ENCODE peak calls at places on chromosomes 1 and 21, in six cellular contexts. G is Peyer's patch, E is SJSA1, Y is neuronal stem cell, O is H9, V is colonic mucosa. W is an unnamed sample. For H3K27me3 and H3K4me1, the result is how much of the 10 kb centered on the place peaks cover.

GRCh38 chr1:94143173-94143808 is 22.3 kb upstream of the ABCA4 start:
- DNase-seq in G (no peak), E (no peak), Y (no peak), O (no peak), V (no peak), W (no peak)

GRCh38 chr1:153354515-153355193 is 3.0 kb upstream of the S100A9 start:
- DNase-seq in G (no peak), E (no peak), Y (no peak), O (no peak), V (peak), W (no peak)

GRCh38 chr1:33394716-33395115 is 36.2 kb downstream of the PHC2 start:
- DNase-seq in G (no peak), E (no peak), Y (no peak), O (no peak), V (no peak), W (no peak)

GRCh38 chr1:204213668-204214662 is at the start of gene GOLT1A:
- DNase-seq in G (peak), E (peak), Y (peak), O (peak), V (peak), W (no peak)

GRCh38 chr1:167429612-167430011 is 88.7 kb downstream of the CD247 start:
- DNase-seq in G (no peak), E (no peak), Y (no peak), O (no peak), V (no peak), W (no peak)

GRCh38 chr1:17369466-17369865 is 2.5 kb upstream of the PADI6 start:
- DNase-seq in G (no peak), E (no peak), Y (no peak), O (peak), V (no peak), W (no peak)

GRCh38 chr1:15543589-15544568 is 17.2 kb downstream of the DNAJC16 start:
- DNase-seq in G (no peak), E (peak), Y (no peak), O (no peak), V (no peak), W (no peak)

GRCh38 chr1:181175356-181175755 is 86.9 kb downstream of the IER5 start:
- DNase-seq in G (no peak), E (no peak), Y (no peak), O (no peak), V (no peak), W (no peak)

GRCh38 chr1:174791863-174792262 is 207.9 kb upstream of the CACYBP start:
- DNase-seq in G (no peak), E (no peak), Y (no peak), O (no peak), V (no peak), W (no peak)

GRCh38 chr1:169697769-169698168 is 13.7 kb downstream of the SELL start:
- DNase-seq in G (no peak), E (no peak), Y (no peak), O (no peak), V (no peak), W (no peak)

GRCh38 chr1:204174958-204175357 is 8.8 kb upstream of the REN start:
- DNase-seq in G (no peak), E (no peak), Y (no peak), O (no peak), V (no peak), W (no peak)

GRCh38 chr1:231628207-231628876 is 1.8 kb downstream of the DISC1 start:
- DNase-seq in G (no peak), E (no peak), Y (no peak), O (no peak), V (no peak), W (no peak)

GRCh38 chr1:52127181-52128175 is 14.4 kb upstream of the ZFYVE9 start:
- DNase-seq in G (no peak), E (peak), Y (no peak), O (no peak), V (peak), W (no peak)

GRCh38 chr1:15797614-15798390 is 9.6 kb downstream of the UQCRHL start:
- DNase-seq in G (no peak), E (peak), Y (no peak), O (no peak), V (peak), W (no peak)

GRCh38 chr1:8970870-8971337 is 25.2 kb downstream of the CA6 start:
- DNase-seq in G (no peak), E (no peak), Y (no peak), O (no peak), V (no peak), W (no peak)

GRCh38 chr1:38059632-38060286 is 13.2 kb upstream of the POU3F1 start:
- DNase-seq in G (no peak), E (no peak), Y (no peak), O (no peak), V (no peak), W (no peak)

GRCh38 chr1:24900985-24901781 is 28.9 kb downstream of the RUNX3 start:
- DNase-seq in G (peak), E (no peak), Y (no peak), O (no peak), V (no peak), W (no peak)

GRCh38 chr1:183567584-183567983 is 22.7 kb downstream of the NCF2 start:
- DNase-seq in G (no peak), E (no peak), Y (no peak), O (no peak), V (peak), W (no peak)

GRCh38 chr1:240189386-240189989 is 97.8 kb downstream of the FMN2 start:
- DNase-seq in G (no peak), E (peak), Y (peak), O (no peak), V (peak), W (no peak)

GRCh38 chr1:15279576-15280230 is 32.7 kb downstream of the FHAD1 start:
- DNase-seq in G (no peak), E (no peak), Y (no peak), O (peak), V (no peak), W (no peak)

GRCh38 chr1:40583980-40584379 is 52.5 kb downstream of the ZNF684 start:
- DNase-seq in G (no peak), E (no peak), Y (no peak), O (no peak), V (no peak), W (no peak)

GRCh38 chr1:7646981-7647901 is 123.9 kb upstream of the VAMP3 start:
- DNase-seq in G (peak), E (peak), Y (peak), O (peak), V (peak), W (no peak)

GRCh38 chr1:12549106-12549459 is 68.9 kb downstream of the DHRS3 start:
- DNase-seq in G (peak), E (no peak), Y (no peak), O (no peak), V (no peak), W (no peak)

GRCh38 chr1:207691006-207691405 is 46.1 kb downstream of the CR1L start:
- DNase-seq in G (no peak), E (no peak), Y (no peak), O (no peak), V (no peak), W (no peak)

GRCh38 chr1:85188530-85188929 is 12.3 kb downstream of the SYDE2 start:
- DNase-seq in G (no peak), E (no peak), Y (no peak), O (no peak), V (no peak), W (no peak)

GRCh38 chr1:27006683-27007082 is 6.0 kb downstream of the TENT5B start:
- DNase-seq in G (no peak), E (no peak), Y (no peak), O (peak), V (no peak), W (no peak)

GRCh38 chr1:58896211-58897183 is 112.7 kb upstream of the JUN start:
- DNase-seq in G (peak), E (no peak), Y (no peak), O (no peak), V (peak), W (no peak)

GRCh38 chr1:39952359-39953110 is 2.4 kb upstream of the MFSD2A start:
- DNase-seq in G (no peak), E (peak), Y (no peak), O (no peak), V (no peak), W (no peak)

DNA sequence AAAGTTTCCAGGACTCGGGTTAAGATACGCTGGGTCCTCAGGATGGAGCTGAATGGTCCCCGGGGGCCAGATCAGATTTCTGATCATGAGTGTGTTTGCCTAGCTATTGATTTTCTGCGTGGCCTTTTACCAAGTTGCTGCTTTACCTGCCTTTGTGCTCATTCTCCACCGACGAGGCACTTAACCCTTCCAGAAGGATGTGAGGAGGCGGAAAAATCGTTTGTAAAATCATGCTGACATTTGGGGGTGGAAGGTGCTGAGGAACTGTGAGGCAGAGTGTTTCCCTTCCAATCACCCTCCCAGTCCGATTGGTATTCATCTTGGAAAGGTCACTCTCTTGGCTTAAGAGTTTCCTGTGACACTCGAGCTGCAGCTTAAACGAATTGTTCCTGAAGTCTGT is 337.1 kb upstream of the KAZN start:
- DNase-seq in G (no peak), E (no peak), Y (no peak), O (no peak), V (no peak), W (no peak)
- H3K27me3 ChIP-seq in G (under half), E (under half), Y (under half), O (under half), V (under half), W (under half)

GRCh38 chr1:202205523-202206190 is 12.1 kb downstream of the LGR6 start:
- DNase-seq in G (no peak), E (no peak), Y (no peak), O (peak), V (no peak), W (no peak)

GRCh38 chr1:202207292-202207691 is 13.7 kb downstream of the LGR6 start:
- DNase-seq in G (no peak), E (peak), Y (no peak), O (no peak), V (no peak), W (no peak)

GRCh38 chr1:202210969-202211368 is 17.4 kb downstream of the LGR6 start:
- DNase-seq in G (no peak), E (no peak), Y (no peak), O (no peak), V (no peak), W (no peak)

GRCh38 chr1:202210370-202210769 is 16.8 kb downstream of the LGR6 start:
- DNase-seq in G (no peak), E (peak), Y (no peak), O (no peak), V (no peak), W (no peak)

GRCh38 chr1:202208458-202208857 is 14.9 kb downstream of the LGR6 start:
- DNase-seq in G (no peak), E (no peak), Y (no peak), O (no peak), V (no peak), W (no peak)
- H3K27ac ChIP-seq in G (no peak), E (no peak), Y (no peak), O (no peak), V (no peak), W (peak)

GRCh38 chr1:64484651-64485050 is 14.7 kb downstream of the CACHD1 start:
- DNase-seq in G (no peak), E (no peak), Y (no peak), O (no peak), V (no peak), W (no peak)

GRCh38 chr1:64483711-64484454 is 14.0 kb downstream of the CACHD1 start:
- DNase-seq in G (no peak), E (no peak), Y (no peak), O (peak), V (no peak), W (no peak)

GRCh38 chr1:64482128-64482527 is 12.2 kb downstream of the CACHD1 start:
- DNase-seq in G (no peak), E (no peak), Y (no peak), O (no peak), V (no peak), W (no peak)

GRCh38 chr1:64480999-64481772 is 11.3 kb downstream of the CACHD1 start:
- DNase-seq in G (no peak), E (no peak), Y (no peak), O (no peak), V (no peak), W (no peak)

DNA sequence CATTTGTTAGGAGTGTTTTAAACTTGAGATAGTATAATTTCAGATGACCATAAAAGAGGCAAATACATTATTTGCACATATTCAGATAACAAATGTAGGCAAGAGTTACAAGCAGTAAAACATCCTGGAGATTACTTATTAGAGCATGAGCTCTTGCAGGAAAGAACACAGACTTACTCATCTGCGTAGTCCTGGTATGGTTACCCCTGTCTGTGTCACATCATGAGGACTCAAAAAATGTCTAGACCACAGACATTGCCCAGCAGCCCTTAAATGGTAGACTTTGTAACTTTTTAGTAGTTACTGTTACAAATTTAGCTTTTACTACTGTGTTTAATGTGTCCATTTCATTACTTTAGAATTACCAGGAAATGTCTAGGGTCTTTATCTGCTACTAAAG is 12.8 kb downstream of the CACHD1 start:
- DNase-seq in G (no peak), E (no peak), Y (no peak), O (no peak), V (no peak), W (no peak)
- H3K4me1 ChIP-seq in G (under half), E (under half), Y (under half), O (under half), V (under half), W (under half)

GRCh38 chr1:161080391-161081150 is 8.8 kb downstream of the NECTIN4 start:
- DNase-seq in G (no peak), E (no peak), Y (no peak), O (no peak), V (no peak), W (no peak)
- H3K27me3 ChIP-seq in G (under half), E (under half), Y (under half), O (under half), V (under half), W (under half)

DNA sequence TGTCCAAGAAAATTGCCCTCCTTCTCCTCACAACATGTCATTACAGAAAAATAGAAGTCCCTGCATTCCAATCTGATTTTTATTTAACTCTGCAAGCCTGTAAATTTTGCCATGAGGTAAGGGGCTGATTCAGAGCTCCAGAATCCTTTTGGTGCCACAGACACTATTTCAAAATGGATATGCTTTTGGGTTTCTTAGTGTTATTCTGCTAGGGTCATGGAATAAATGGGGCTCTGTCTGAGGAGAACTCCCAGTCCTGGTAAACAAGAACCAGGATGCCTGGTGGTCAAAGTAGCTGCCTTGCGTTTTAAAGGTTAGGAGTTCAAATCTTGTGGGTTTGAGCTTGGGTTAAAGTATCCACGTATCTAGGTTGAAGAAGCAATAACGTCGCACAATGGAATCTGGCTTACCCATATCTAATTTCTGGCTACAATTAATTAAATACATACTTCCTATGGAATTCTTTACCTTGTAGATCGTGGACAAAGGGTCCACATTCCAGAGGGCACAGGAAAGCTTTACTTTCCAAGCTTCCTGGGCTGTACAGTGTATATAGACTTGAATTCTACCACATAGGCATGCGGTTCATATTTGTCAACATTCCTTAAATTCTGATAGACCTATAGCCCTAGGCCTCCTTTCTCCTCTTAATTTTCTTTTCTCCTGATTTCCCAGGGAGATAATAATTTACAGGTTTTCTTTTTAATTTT is 98.0 kb upstream of the CDC42BPA start:
- DNase-seq in G (no peak), E (no peak), Y (no peak), O (no peak), V (no peak), W (no peak)
- H3K27ac ChIP-seq in G (no peak), E (no peak), Y (no peak), O (no peak), V (no peak), W (peak)

GRCh38 chr1:111660204-111661150 is 40.9 kb downstream of the RAP1A start:
- DNase-seq in G (no peak), E (no peak), Y (no peak), O (no peak), V (peak), W (no peak)
- H3K4me1 ChIP-seq in G (under half), E (under half), Y (under half), O (under half), V (under half), W (under half)

DNA sequence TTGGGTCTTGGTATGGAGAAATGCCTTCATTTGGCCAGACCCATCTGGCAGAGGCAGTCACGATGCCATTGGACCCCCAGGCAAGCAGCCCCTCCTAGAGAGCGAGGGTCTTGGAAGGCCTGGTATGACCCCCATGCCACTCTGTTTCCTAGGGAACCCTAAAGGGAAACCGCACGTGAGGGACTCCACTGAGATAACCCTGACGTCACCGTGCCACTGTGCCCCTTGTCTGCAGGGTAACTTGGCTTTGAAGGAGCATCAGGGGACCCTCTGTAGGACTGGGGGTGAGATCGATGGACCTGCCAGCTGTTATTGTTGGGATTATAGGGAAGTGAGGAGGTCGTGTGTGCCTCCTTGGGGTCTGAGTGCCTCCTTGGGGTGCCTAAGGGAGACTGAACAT is 34.5 kb downstream of the ABCG1 start:
- DNase-seq in G (no peak), E (no peak), Y (no peak), O (no peak), V (no peak), W (no peak)
- H3K27me3 ChIP-seq in G (under half), E (under half), Y (under half), O (under half), V (under half), W (under half)

DNA sequence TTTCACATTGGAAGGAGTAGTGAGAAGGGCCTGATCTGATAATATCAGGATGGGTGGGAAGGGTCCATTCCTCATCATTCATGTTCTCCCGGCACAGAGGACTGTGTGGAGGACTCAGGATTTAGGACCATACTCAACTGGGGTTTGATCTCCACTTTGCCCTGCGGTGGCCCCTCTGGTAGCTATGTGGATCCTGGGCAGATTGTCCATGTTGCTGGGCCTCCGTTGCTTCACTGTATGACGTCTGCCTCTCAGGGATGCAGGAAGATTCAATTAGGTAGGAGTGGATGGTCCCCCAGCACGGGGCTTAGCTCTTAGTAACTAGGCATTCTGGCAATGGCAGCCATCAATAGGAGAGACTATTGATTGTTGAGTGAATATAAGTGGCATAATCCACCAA is 2.3 kb downstream of the ETS2 start:
- DNase-seq in G (no peak), E (no peak), Y (no peak), O (no peak), V (peak), W (no peak)
- H3K27ac ChIP-seq in G (peak), E (peak), Y (peak), O (no peak), V (peak), W (peak)

DNA sequence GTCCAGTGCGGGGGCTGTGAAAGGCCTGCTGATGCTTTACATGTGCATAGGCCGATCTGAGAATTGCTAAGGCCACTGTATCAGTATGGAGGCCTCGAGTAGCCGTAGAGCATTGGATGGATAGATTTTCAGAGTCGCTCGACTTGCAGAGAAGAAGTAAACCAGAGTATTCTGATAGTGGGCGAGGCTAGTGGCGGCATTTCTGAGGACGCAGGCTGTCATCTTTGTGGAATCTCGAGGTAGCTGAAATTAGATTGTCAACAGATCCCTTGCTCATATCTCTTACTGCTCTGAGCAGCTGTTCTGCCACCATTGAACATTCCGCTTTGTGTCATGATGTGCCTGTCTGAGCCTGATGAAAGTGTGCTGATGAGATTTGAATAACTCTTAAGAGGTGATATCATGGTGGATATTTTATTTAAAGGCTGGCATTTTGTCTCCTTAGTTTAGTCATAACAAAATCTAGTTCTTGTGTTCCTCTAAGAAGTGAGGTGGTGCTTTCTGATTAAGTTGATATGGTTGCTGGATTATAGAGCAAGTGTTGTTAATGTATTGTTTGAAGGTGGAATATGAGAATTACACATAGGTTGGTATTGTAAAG is 1.5 kb downstream of the KIF1B start:
- DNase-seq in G (no peak), E (no peak), Y (no peak), O (no peak), V (peak), W (no peak)
- H3K4me1 ChIP-seq in G (under half), E (under half), Y (under half), O (under half), V (under half), W (under half)

W was measured in thoracic aorta.